ENCODE peak calls at places on chromosomes 12 and 14, in eight cellular contexts. V, P, N, M, T, A, C and Y are unnamed samples.
A peak's percentile ranks its signal among the peaks of the same experiment; 100 is the strongest.

GRCh38 chr12:32155911-32156585 is 49.4 kb downstream of the BICD1 start:
- DNase-seq in V (no peak), P (no peak), N (no peak), M (no peak), T (no peak), A (peak; percentile 73), C (no peak), Y (no peak)

GRCh38 chr12:10715491-10715890 is 7.6 kb downstream of the YBX3 start:
- DNase-seq in V (no peak), P (no peak), N (no peak), M (no peak), T (no peak), A (no peak), C (no peak), Y (no peak)

GRCh38 chr12:42483534-42483857 is 106.0 kb downstream of the PRICKLE1 start:
- DNase-seq in V (no peak), P (no peak), N (no peak), M (no peak), T (no peak), A (no peak), C (no peak), Y (peak; percentile 50)

GRCh38 chr12:57889541-57889989 is 43.0 kb upstream of the CTDSP2 start:
- DNase-seq in V (peak; percentile 25), P (no peak), N (no peak), M (no peak), T (no peak), A (no peak), C (no peak), Y (no peak)

GRCh38 chr12:66314278-66314677 is 12.0 kb downstream of the HELB start:
- DNase-seq in V (no peak), P (no peak), N (no peak), M (no peak), T (no peak), A (no peak), C (no peak), Y (no peak)

GRCh38 chr12:3491938-3492867 is 1.2 kb downstream of the PRMT8 start:
- DNase-seq in V (peak; percentile 25), P (peak; percentile 14), N (peak; percentile 34), M (peak; percentile 12), T (peak; percentile 36), A (peak; percentile 51), C (peak; percentile 16), Y (peak; percentile 61)

GRCh38 chr12:89414851-89415250 is 62.5 kb upstream of the DUSP6 start:
- DNase-seq in V (no peak), P (no peak), N (no peak), M (no peak), T (no peak), A (no peak), C (no peak), Y (no peak)

GRCh38 chr12:122018457-122018856 is 3.2 kb upstream of the BCL7A start:
- DNase-seq in V (no peak), P (no peak), N (no peak), M (no peak), T (no peak), A (no peak), C (no peak), Y (no peak)

GRCh38 chr12:112841891-112842290 is 50.3 kb downstream of the RPH3A start:
- DNase-seq in V (peak; percentile 52), P (no peak), N (no peak), M (no peak), T (peak; percentile 86), A (peak; percentile 51), C (no peak), Y (no peak)

GRCh38 chr12:46459881-46460545 is 87.4 kb upstream of the SLC38A2 start:
- DNase-seq in V (no peak), P (no peak), N (no peak), M (no peak), T (no peak), A (no peak), C (no peak), Y (no peak)

GRCh38 chr14:77615231-77616132 is 955 bp downstream of the SPTLC2 start:
- DNase-seq in V (no peak), P (no peak), N (peak; percentile 3), M (no peak), T (peak; percentile 46), A (peak; percentile 40), C (no peak), Y (no peak)

GRCh38 chr12:57461326-57461903 is 1.8 kb downstream of the GLI1 start:
- DNase-seq in V (no peak), P (no peak), N (peak; percentile 33), M (no peak), T (no peak), A (no peak), C (no peak), Y (peak; percentile 58)

GRCh38 chr12:55721601-55722213 is 1.5 kb downstream of the RDH5 start:
- DNase-seq in V (no peak), P (no peak), N (no peak), M (no peak), T (no peak), A (no peak), C (no peak), Y (no peak)

GRCh38 chr14:100524233-100524932 is 62.8 kb downstream of the BEGAIN start:
- DNase-seq in V (no peak), P (no peak), N (no peak), M (no peak), T (no peak), A (no peak), C (no peak), Y (no peak)

GRCh38 chr14:96461950-96462798 is 40.0 kb upstream of the PAPOLA start:
- DNase-seq in V (no peak), P (no peak), N (no peak), M (no peak), T (no peak), A (no peak), C (no peak), Y (peak; percentile 36)

GRCh38 chr12:47736877-47737676 is 11.8 kb upstream of the ENDOU start:
- DNase-seq in V (no peak), P (peak; percentile 33), N (no peak), M (no peak), T (no peak), A (no peak), C (no peak), Y (peak; percentile 98)

GRCh38 chr12:113462117-113462774 is 9.4 kb downstream of the LHX5 start:
- DNase-seq in V (peak; percentile 56), P (peak; percentile 85), N (peak; percentile 57), M (peak; percentile 62), T (peak; percentile 68), A (peak; percentile 67), C (peak; percentile 49), Y (peak; percentile 85)

GRCh38 chr14:85587152-85587697 is 57.3 kb downstream of the FLRT2 start:
- DNase-seq in V (no peak), P (no peak), N (no peak), M (no peak), T (peak; percentile 86), A (no peak), C (no peak), Y (peak; percentile 39)

GRCh38 chr12:101634724-101635123 is 40.0 kb downstream of the MYBPC1 start:
- DNase-seq in V (no peak), P (no peak), N (no peak), M (no peak), T (no peak), A (no peak), C (no peak), Y (no peak)

GRCh38 chr14:77542349-77543239 is 44.0 kb upstream of the ISM2 start:
- DNase-seq in V (no peak), P (no peak), N (no peak), M (no peak), T (peak; percentile 11), A (peak; percentile 36), C (no peak), Y (no peak)

GRCh38 chr12:82124711-82125110 is 233.5 kb downstream of the CCDC59 start:
- DNase-seq in V (peak; percentile 0), P (no peak), N (no peak), M (no peak), T (peak; percentile 58), A (no peak), C (no peak), Y (no peak)

GRCh38 chr12:132244724-132245295 is 84.6 kb downstream of the GALNT9 start:
- DNase-seq in V (no peak), P (no peak), N (no peak), M (no peak), T (no peak), A (no peak), C (no peak), Y (no peak)